ENCODE peak calls at places on chromosomes 2 and 18, in nine cellular contexts. One of them, this sample, is unnamed.

GRCh38 chr2:179460530-179460929 is 195.9 kb upstream of the SESTD1 start:
- DNase-seq in RPMI7951: peak
- DNase-seq in ELR: peak
- DNase-seq in NCI-H1092: no peak
- DNase-seq in mammary epithelial cell: peak
- DNase-seq in IMR-90: peak
- DNase-seq in stimulated activated CD8-positive, alpha-beta memory T cell treated with anti-CD3 and anti-CD28 coated beads, Interleukin-7, amount 100 ng/mL, for 1 hour: no peak
- DNase-seq in GM19239: no peak
- DNase-seq in putamen: no peak
- DNase-seq in this sample: no peak

GRCh38 chr2:85468704-85469349 is 50.3 kb downstream of the SH2D6 start:
- DNase-seq in RPMI7951: peak
- DNase-seq in ELR: peak
- DNase-seq in NCI-H1092: no peak
- DNase-seq in mammary epithelial cell: peak
- DNase-seq in IMR-90: peak
- DNase-seq in stimulated activated CD8-positive, alpha-beta memory T cell treated with anti-CD3 and anti-CD28 coated beads, Interleukin-7, amount 100 ng/mL, for 1 hour: no peak
- DNase-seq in GM19239: no peak
- DNase-seq in putamen: no peak
- DNase-seq in this sample: no peak

GRCh38 chr2:15306706-15307105 is 254.4 kb downstream of the NBAS start:
- DNase-seq in RPMI7951: no peak
- DNase-seq in ELR: no peak
- DNase-seq in NCI-H1092: no peak
- DNase-seq in mammary epithelial cell: no peak
- DNase-seq in IMR-90: no peak
- DNase-seq in stimulated activated CD8-positive, alpha-beta memory T cell treated with anti-CD3 and anti-CD28 coated beads, Interleukin-7, amount 100 ng/mL, for 1 hour: no peak
- DNase-seq in GM19239: no peak
- DNase-seq in putamen: no peak
- DNase-seq in this sample: no peak

GRCh38 chr2:234993547-234993981 is 41.7 kb downstream of the SH3BP4 start:
- DNase-seq in RPMI7951: no peak
- DNase-seq in ELR: no peak
- DNase-seq in NCI-H1092: no peak
- DNase-seq in mammary epithelial cell: no peak
- DNase-seq in IMR-90: no peak
- DNase-seq in stimulated activated CD8-positive, alpha-beta memory T cell treated with anti-CD3 and anti-CD28 coated beads, Interleukin-7, amount 100 ng/mL, for 1 hour: no peak
- DNase-seq in GM19239: no peak
- DNase-seq in putamen: no peak
- DNase-seq in this sample: peak

GRCh38 chr2:198296665-198297308 is 492.4 kb downstream of the PLCL1 start:
- DNase-seq in RPMI7951: peak
- DNase-seq in ELR: peak
- DNase-seq in NCI-H1092: peak
- DNase-seq in mammary epithelial cell: peak
- DNase-seq in IMR-90: peak
- DNase-seq in stimulated activated CD8-positive, alpha-beta memory T cell treated with anti-CD3 and anti-CD28 coated beads, Interleukin-7, amount 100 ng/mL, for 1 hour: peak
- DNase-seq in GM19239: peak
- DNase-seq in putamen: peak
- DNase-seq in this sample: peak

GRCh38 chr2:186532891-186533290 is 46.8 kb downstream of the ZC3H15 start:
- DNase-seq in RPMI7951: no peak
- DNase-seq in ELR: no peak
- DNase-seq in NCI-H1092: no peak
- DNase-seq in mammary epithelial cell: peak
- DNase-seq in IMR-90: no peak
- DNase-seq in stimulated activated CD8-positive, alpha-beta memory T cell treated with anti-CD3 and anti-CD28 coated beads, Interleukin-7, amount 100 ng/mL, for 1 hour: no peak
- DNase-seq in GM19239: no peak
- DNase-seq in putamen: no peak
- DNase-seq in this sample: no peak

GRCh38 chr2:32946314-32947075 is at the start of gene LTBP1:
- DNase-seq in RPMI7951: peak
- DNase-seq in ELR: peak
- DNase-seq in NCI-H1092: no peak
- DNase-seq in mammary epithelial cell: peak
- DNase-seq in IMR-90: peak
- DNase-seq in stimulated activated CD8-positive, alpha-beta memory T cell treated with anti-CD3 and anti-CD28 coated beads, Interleukin-7, amount 100 ng/mL, for 1 hour: no peak
- DNase-seq in GM19239: peak
- DNase-seq in putamen: peak
- DNase-seq in this sample: peak

GRCh38 chr2:4763009-4763408 is 929.2 kb upstream of the SOX11 start:
- DNase-seq in RPMI7951: no peak
- DNase-seq in ELR: no peak
- DNase-seq in NCI-H1092: peak
- DNase-seq in mammary epithelial cell: no peak
- DNase-seq in IMR-90: no peak
- DNase-seq in stimulated activated CD8-positive, alpha-beta memory T cell treated with anti-CD3 and anti-CD28 coated beads, Interleukin-7, amount 100 ng/mL, for 1 hour: no peak
- DNase-seq in GM19239: no peak
- DNase-seq in putamen: no peak
- DNase-seq in this sample: no peak

GRCh38 chr2:155703917-155704316 is 628.6 kb downstream of the NR4A2 start:
- DNase-seq in RPMI7951: no peak
- DNase-seq in ELR: no peak
- DNase-seq in NCI-H1092: no peak
- DNase-seq in mammary epithelial cell: no peak
- DNase-seq in IMR-90: no peak
- DNase-seq in stimulated activated CD8-positive, alpha-beta memory T cell treated with anti-CD3 and anti-CD28 coated beads, Interleukin-7, amount 100 ng/mL, for 1 hour: no peak
- DNase-seq in GM19239: no peak
- DNase-seq in putamen: no peak
- DNase-seq in this sample: no peak

GRCh38 chr18:33440011-33440383 is 524 bp downstream of the CCDC178 start:
- DNase-seq in RPMI7951: peak
- DNase-seq in ELR: no peak
- DNase-seq in NCI-H1092: peak
- DNase-seq in mammary epithelial cell: peak
- DNase-seq in IMR-90: peak
- DNase-seq in stimulated activated CD8-positive, alpha-beta memory T cell treated with anti-CD3 and anti-CD28 coated beads, Interleukin-7, amount 100 ng/mL, for 1 hour: no peak
- DNase-seq in GM19239: no peak
- DNase-seq in putamen: peak
- DNase-seq in this sample: no peak

GRCh38 chr18:23136326-23137092 is 1.2 kb downstream of the CABLES1 start:
- DNase-seq in RPMI7951: peak
- DNase-seq in ELR: peak
- DNase-seq in NCI-H1092: no peak
- DNase-seq in mammary epithelial cell: peak
- DNase-seq in IMR-90: no peak
- DNase-seq in stimulated activated CD8-positive, alpha-beta memory T cell treated with anti-CD3 and anti-CD28 coated beads, Interleukin-7, amount 100 ng/mL, for 1 hour: no peak
- DNase-seq in GM19239: peak
- DNase-seq in putamen: no peak
- DNase-seq in this sample: peak

GRCh38 chr2:29802976-29803375 is 118.4 kb downstream of the ALK start:
- DNase-seq in RPMI7951: no peak
- DNase-seq in ELR: no peak
- DNase-seq in NCI-H1092: no peak
- DNase-seq in mammary epithelial cell: no peak
- DNase-seq in IMR-90: no peak
- DNase-seq in stimulated activated CD8-positive, alpha-beta memory T cell treated with anti-CD3 and anti-CD28 coated beads, Interleukin-7, amount 100 ng/mL, for 1 hour: no peak
- DNase-seq in GM19239: no peak
- DNase-seq in putamen: peak
- DNase-seq in this sample: no peak

GRCh38 chr2:181070119-181070833 is 89.9 kb downstream of the UBE2E3 start:
- DNase-seq in RPMI7951: peak
- DNase-seq in ELR: peak
- DNase-seq in NCI-H1092: no peak
- DNase-seq in mammary epithelial cell: peak
- DNase-seq in IMR-90: peak
- DNase-seq in stimulated activated CD8-positive, alpha-beta memory T cell treated with anti-CD3 and anti-CD28 coated beads, Interleukin-7, amount 100 ng/mL, for 1 hour: no peak
- DNase-seq in GM19239: no peak
- DNase-seq in putamen: no peak
- DNase-seq in this sample: no peak

GRCh38 chr18:63376493-63377053 is 9.6 kb upstream of the KDSR start:
- DNase-seq in RPMI7951: no peak
- DNase-seq in ELR: peak
- DNase-seq in NCI-H1092: no peak
- DNase-seq in mammary epithelial cell: peak
- DNase-seq in IMR-90: peak
- DNase-seq in stimulated activated CD8-positive, alpha-beta memory T cell treated with anti-CD3 and anti-CD28 coated beads, Interleukin-7, amount 100 ng/mL, for 1 hour: no peak
- DNase-seq in GM19239: no peak
- DNase-seq in putamen: no peak
- DNase-seq in this sample: no peak

GRCh38 chr2:47297767-47298401 is 105.1 kb upstream of the MSH2 start:
- DNase-seq in RPMI7951: no peak
- DNase-seq in ELR: no peak
- DNase-seq in NCI-H1092: no peak
- DNase-seq in mammary epithelial cell: peak
- DNase-seq in IMR-90: no peak
- DNase-seq in stimulated activated CD8-positive, alpha-beta memory T cell treated with anti-CD3 and anti-CD28 coated beads, Interleukin-7, amount 100 ng/mL, for 1 hour: no peak
- DNase-seq in GM19239: no peak
- DNase-seq in putamen: no peak
- DNase-seq in this sample: no peak

This sample was measured in germinal center.